ENCODE peak calls at places on chromosome 13, in seven cellular contexts. D is Caco-2, A is AG10803, P is adipocyte, N is heart left ventricle, W is neural progenitor cell, F is uterus. G is an unnamed sample.

GRCh38 chr13:105587786-105588185 is 947.7 kb downstream of the EFNB2 start:
- DNase-seq in D (no peak), A (no peak), P (no peak), N (no peak), W (no peak), F (no peak), G (no peak)

GRCh38 chr13:44142540-44142867 is 231.1 kb upstream of the SERP2 start:
- DNase-seq in D (no peak), A (no peak), P (no peak), N (no peak), W (no peak), F (no peak), G (no peak)

GRCh38 chr13:68110178-68110768 is 880.1 kb upstream of the PCDH9 start:
- DNase-seq in D (no peak), A (no peak), P (no peak), N (no peak), W (no peak), F (no peak), G (no peak)

GRCh38 chr13:26660185-26660584 is 100.4 kb downstream of the GPR12 start:
- DNase-seq in D (no peak), A (no peak), P (no peak), N (no peak), W (no peak), F (no peak), G (no peak)

GRCh38 chr13:25148005-25148798 is 23.9 kb downstream of the AMER2 start:
- DNase-seq in D (no peak), A (no peak), P (no peak), N (no peak), W (no peak), F (no peak), G (no peak)

GRCh38 chr13:95471960-95472359 is 80.6 kb upstream of the CLDN10 start:
- DNase-seq in D (no peak), A (no peak), P (no peak), N (no peak), W (no peak), F (no peak), G (no peak)

GRCh38 chr13:113320226-113320875 is 23.3 kb downstream of the LAMP1 start:
- DNase-seq in D (no peak), A (no peak), P (no peak), N (no peak), W (no peak), F (no peak), G (no peak)

GRCh38 chr13:24183741-24184182 is 23.2 kb downstream of the SPATA13 start:
- DNase-seq in D (no peak), A (no peak), P (no peak), N (no peak), W (no peak), F (no peak), G (no peak)

GRCh38 chr13:95754069-95754468 is 77.1 kb downstream of the DNAJC3 start:
- DNase-seq in D (no peak), A (no peak), P (no peak), N (no peak), W (no peak), F (no peak), G (no peak)

GRCh38 chr13:63455938-63456337 is 2040.3 kb upstream of the PCDH20 start:
- DNase-seq in D (no peak), A (no peak), P (no peak), N (no peak), W (peak; percentile 17), F (no peak), G (no peak)

GRCh38 chr13:47903836-47904235 is 97.2 kb downstream of the SUCLA2 start:
- DNase-seq in D (no peak), A (peak; percentile 66), P (no peak), N (no peak), W (no peak), F (no peak), G (no peak)

GRCh38 chr13:67619346-67619745 is 389.2 kb upstream of the PCDH9 start:
- DNase-seq in D (no peak), A (no peak), P (peak; percentile 60), N (no peak), W (no peak), F (no peak), G (no peak)

GRCh38 chr13:100941811-100942361 is 267.3 kb upstream of the TMTC4 start:
- DNase-seq in D (no peak), A (no peak), P (no peak), N (no peak), W (no peak), F (no peak), G (no peak)

GRCh38 chr13:72808917-72809500 is 27.1 kb downstream of the PIBF1 start:
- DNase-seq in D (no peak), A (peak; percentile 4), P (peak; percentile 65), N (no peak), W (peak; percentile 9), F (no peak), G (no peak)

GRCh38 chr13:100442095-100442832 is 146.3 kb downstream of the GGACT start:
- DNase-seq in D (no peak), A (no peak), P (no peak), N (no peak), W (no peak), F (no peak), G (no peak)

GRCh38 chr13:106117035-106117434 is 418.4 kb downstream of the EFNB2 start:
- DNase-seq in D (no peak), A (peak; percentile 47), P (peak; percentile 56), N (no peak), W (no peak), F (no peak), G (no peak)

GRCh38 chr13:24212674-24213073 is 52.2 kb downstream of the SPATA13 start:
- DNase-seq in D (no peak), A (no peak), P (no peak), N (no peak), W (no peak), F (no peak), G (no peak)

GRCh38 chr13:90055121-90055520 is 1292.4 kb upstream of the MIR17HG start:
- DNase-seq in D (no peak), A (no peak), P (no peak), N (no peak), W (no peak), F (no peak), G (no peak)

GRCh38 chr13:36313047-36313969 is 15.7 kb upstream of the CCDC169 start:
- DNase-seq in D (no peak), A (no peak), P (no peak), N (no peak), W (no peak), F (no peak), G (no peak)

DNA sequence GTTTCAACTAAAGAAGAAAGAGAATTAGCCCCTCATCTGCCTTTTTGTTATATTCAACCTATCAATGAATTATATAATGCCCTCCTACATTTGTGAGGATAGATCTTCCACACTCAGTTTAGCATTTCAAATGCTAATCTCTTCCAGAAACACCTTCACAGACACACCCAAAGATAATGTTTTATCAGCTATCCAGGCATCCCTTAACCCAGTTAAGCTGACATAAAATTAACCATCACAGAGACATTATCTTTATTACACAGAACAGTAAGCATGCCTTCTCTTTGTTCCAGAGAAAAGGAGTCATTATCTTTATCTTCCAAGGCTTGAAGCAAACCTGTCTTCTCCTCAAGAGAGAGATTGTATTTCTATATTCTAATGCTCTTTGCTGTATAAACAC is 53.1 kb downstream of the PCDH20 start:
- DNase-seq in D (no peak), A (no peak), P (no peak), N (no peak), W (no peak), F (no peak), G (no peak)
- H3K4me3 ChIP-seq in D (no peak overlapping the region), A (no peak overlapping the region), P (no peak overlapping the region), N (no peak overlapping the region), W (no peak overlapping the region), F (no peak overlapping the region), G (no peak overlapping the region)

DNA sequence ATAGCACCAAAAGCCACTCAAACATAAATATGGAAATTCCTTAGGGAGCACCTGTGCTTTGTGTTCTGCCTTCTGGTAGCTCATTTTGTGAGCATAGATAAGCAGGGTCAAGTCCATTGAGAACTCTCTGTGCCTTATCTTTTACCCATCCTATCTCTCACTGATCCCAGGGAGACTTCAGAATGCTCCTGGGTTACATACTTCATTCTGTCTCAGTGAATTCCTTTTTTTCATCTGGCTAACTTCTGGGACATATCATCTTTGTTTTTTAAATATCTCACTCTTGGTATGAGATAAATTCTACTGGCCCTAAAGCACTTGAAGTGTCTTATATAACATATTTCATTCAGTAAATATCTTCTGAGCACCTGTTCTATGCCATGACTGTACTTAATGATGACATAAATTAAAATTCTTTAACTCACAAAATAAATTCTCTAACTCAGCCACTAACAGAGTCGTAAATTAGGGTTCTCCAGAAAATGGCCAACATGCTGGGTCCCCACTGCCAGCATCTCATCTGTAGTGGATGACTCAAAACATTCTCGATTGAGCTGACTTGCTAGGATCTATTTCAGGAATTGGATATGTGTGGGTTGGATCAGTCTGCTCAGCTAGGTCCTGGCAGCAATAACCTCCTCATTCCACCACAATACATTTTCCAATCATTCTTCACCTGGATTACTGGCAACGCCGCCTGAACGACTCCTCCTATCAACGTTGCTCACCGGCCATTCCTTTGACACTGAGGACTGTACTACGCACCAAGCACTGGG is 170.2 kb downstream of the FOXO1 start:
- DNase-seq in D (no peak), A (no peak), P (no peak), N (no peak), W (no peak), F (no peak), G (peak; percentile 48)
- H3K4me3 ChIP-seq in D (no peak overlapping the region), A (no peak overlapping the region), P (no peak overlapping the region), N (no peak overlapping the region), W (no peak overlapping the region), F (no peak overlapping the region), G (no peak overlapping the region)

GRCh38 chr13:51761638-51762350 is 42.2 kb downstream of the DHRS12 start:
- DNase-seq in D (no peak), A (peak; percentile 7), P (peak; percentile 7), N (peak; percentile 61), W (no peak), F (no peak), G (no peak)

GRCh38 chr13:51767100-51767499 is 36.9 kb downstream of the DHRS12 start:
- DNase-seq in D (no peak), A (no peak), P (no peak), N (no peak), W (peak; percentile 54), F (no peak), G (no peak)

GRCh38 chr13:51765142-51765515 is 38.8 kb downstream of the DHRS12 start:
- DNase-seq in D (no peak), A (peak; percentile 30), P (peak; percentile 5), N (no peak), W (no peak), F (no peak), G (no peak)

GRCh38 chr13:51763486-51763885 is 40.5 kb downstream of the DHRS12 start:
- DNase-seq in D (no peak), A (no peak), P (no peak), N (no peak), W (no peak), F (no peak), G (no peak)

GRCh38 chr13:51764184-51765141 is 39.5 kb downstream of the DHRS12 start:
- DNase-seq in D (no peak), A (peak; percentile 43), P (peak; percentile 68), N (peak; percentile 77), W (no peak), F (peak; percentile 67), G (peak; percentile 80)
- H3K4me3 ChIP-seq in D (no peak overlapping the region), A (no peak overlapping the region), P (peak overlapping the region; percentile 70), N (no peak overlapping the region), W (no peak overlapping the region), F (no peak overlapping the region), G (peak overlapping the region; percentile 34)

DNA sequence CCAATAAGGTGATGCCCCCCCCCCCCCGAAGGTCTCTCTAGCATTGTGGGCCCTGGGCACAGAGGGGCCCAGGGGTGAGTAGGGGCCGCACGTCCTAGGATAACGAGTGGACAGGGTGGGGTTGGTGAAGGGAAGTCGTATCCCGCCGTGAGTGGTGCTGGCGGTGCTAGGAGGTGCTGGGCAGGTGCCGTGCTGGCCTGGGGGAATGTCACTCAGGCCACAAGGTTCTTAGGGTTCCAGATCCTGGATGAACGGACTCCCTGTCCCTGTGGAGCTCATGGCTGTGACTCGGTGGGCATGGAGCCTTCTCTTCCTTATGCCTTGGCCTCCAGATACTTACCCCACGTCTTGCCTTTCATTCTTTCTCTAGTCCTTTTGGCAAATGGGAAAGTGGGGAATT is 157.4 kb upstream of the SOX1 start:
- DNase-seq in D (no peak), A (no peak), P (no peak), N (no peak), W (no peak), F (no peak), G (peak; percentile 40)
- H3K4me3 ChIP-seq in D (no peak overlapping the region), A (no peak overlapping the region), P (no peak overlapping the region), N (no peak overlapping the region), W (no peak overlapping the region), F (no peak overlapping the region), G (no peak overlapping the region)

G was measured in ascending aorta.